ENCODE peak calls at places on chromosomes 4 and X, in eight cellular contexts. One of them, this sample, is unnamed.

GRCh38 chr4:182170417-182170935 is 72.7 kb upstream of the TENM3 start:
- DNase-seq in WTC11: no peak
- DNase-seq in omental fat pad: no peak
- DNase-seq in fibroblast of villous mesenchyme: no peak
- DNase-seq in testis: no peak
- DNase-seq in epithelial cell of esophagus: no peak
- DNase-seq in astrocyte: no peak
- DNase-seq in IMR-90: no peak
- DNase-seq in this sample: no peak

GRCh38 chr4:126647320-126647719 is 985.4 kb upstream of the INTU start:
- DNase-seq in fibroblast of villous mesenchyme: no peak
- DNase-seq in testis: no peak
- DNase-seq in astrocyte: no peak
- DNase-seq in IMR-90: no peak
- DNase-seq in WTC11: no peak
- DNase-seq in epithelial cell of esophagus: no peak
- DNase-seq in omental fat pad: no peak
- DNase-seq in this sample: no peak

GRCh38 chr4:102319594-102319993 is 25.7 kb downstream of the SLC39A8 start:
- DNase-seq in epithelial cell of esophagus: no peak
- DNase-seq in testis: no peak
- DNase-seq in IMR-90: no peak
- DNase-seq in fibroblast of villous mesenchyme: no peak
- DNase-seq in WTC11: peak; percentile 19
- DNase-seq in astrocyte: no peak
- DNase-seq in omental fat pad: no peak
- DNase-seq in this sample: no peak

GRCh38 chr4:145709336-145709735 is 29.4 kb downstream of the C4orf51 start:
- DNase-seq in IMR-90: no peak
- DNase-seq in omental fat pad: no peak
- DNase-seq in epithelial cell of esophagus: no peak
- DNase-seq in WTC11: no peak
- DNase-seq in testis: no peak
- DNase-seq in astrocyte: no peak
- DNase-seq in fibroblast of villous mesenchyme: no peak
- DNase-seq in this sample: no peak

GRCh38 chr4:3470244-3471097 is 7.4 kb downstream of the DOK7 start:
- DNase-seq in astrocyte: peak; percentile 22
- DNase-seq in WTC11: no peak
- DNase-seq in omental fat pad: no peak
- DNase-seq in IMR-90: peak; percentile 60
- DNase-seq in fibroblast of villous mesenchyme: peak; percentile 26
- DNase-seq in epithelial cell of esophagus: peak; percentile 71
- DNase-seq in testis: no peak
- DNase-seq in this sample: no peak

GRCh38 chr4:104964387-104965175 is 182.1 kb upstream of the TET2 start:
- DNase-seq in WTC11: no peak
- DNase-seq in IMR-90: no peak
- DNase-seq in epithelial cell of esophagus: no peak
- DNase-seq in testis: no peak
- DNase-seq in omental fat pad: no peak
- DNase-seq in astrocyte: no peak
- DNase-seq in fibroblast of villous mesenchyme: no peak
- DNase-seq in this sample: no peak

GRCh38 chrX:19046343-19047215 is 62.7 kb upstream of the PHKA2 start:
- DNase-seq in IMR-90: peak; percentile 71
- DNase-seq in astrocyte: peak; percentile 31
- DNase-seq in testis: no peak
- DNase-seq in epithelial cell of esophagus: peak; percentile 75
- DNase-seq in fibroblast of villous mesenchyme: peak; percentile 6
- DNase-seq in WTC11: no peak
- DNase-seq in omental fat pad: no peak
- DNase-seq in this sample: no peak

GRCh38 chr4:73607375-73608026 is 12.7 kb downstream of the RASSF6 start:
- DNase-seq in epithelial cell of esophagus: peak; percentile 21
- DNase-seq in omental fat pad: no peak
- DNase-seq in astrocyte: no peak
- DNase-seq in WTC11: no peak
- DNase-seq in IMR-90: peak; percentile 36
- DNase-seq in testis: no peak
- DNase-seq in fibroblast of villous mesenchyme: no peak
- DNase-seq in this sample: no peak

GRCh38 chr4:113435893-113436292 is 325.6 kb downstream of the CAMK2D start:
- DNase-seq in testis: peak; percentile 33
- DNase-seq in epithelial cell of esophagus: peak; percentile 91
- DNase-seq in WTC11: no peak
- DNase-seq in fibroblast of villous mesenchyme: peak; percentile 87
- DNase-seq in astrocyte: peak; percentile 92
- DNase-seq in omental fat pad: peak; percentile 44
- DNase-seq in IMR-90: peak; percentile 75
- DNase-seq in this sample: no peak

GRCh38 chr4:151409470-151410313 is 716 bp downstream of the FHIP1A start:
- DNase-seq in testis: peak; percentile 23
- DNase-seq in omental fat pad: no peak
- DNase-seq in IMR-90: no peak
- DNase-seq in epithelial cell of esophagus: peak; percentile 93
- DNase-seq in astrocyte: no peak
- DNase-seq in WTC11: peak; percentile 74
- DNase-seq in fibroblast of villous mesenchyme: no peak
- DNase-seq in this sample: peak; percentile 28

GRCh38 chrX:14920196-14920595 is 47.0 kb downstream of the MOSPD2 start:
- DNase-seq in testis: no peak
- DNase-seq in omental fat pad: no peak
- DNase-seq in WTC11: no peak
- DNase-seq in epithelial cell of esophagus: no peak
- DNase-seq in IMR-90: peak; percentile 74
- DNase-seq in astrocyte: peak; percentile 74
- DNase-seq in fibroblast of villous mesenchyme: no peak
- DNase-seq in this sample: no peak

GRCh38 chrX:137916090-137916746 is 350.3 kb downstream of the ZIC3 start:
- DNase-seq in WTC11: peak; percentile 13
- DNase-seq in omental fat pad: no peak
- DNase-seq in fibroblast of villous mesenchyme: no peak
- DNase-seq in astrocyte: no peak
- DNase-seq in IMR-90: no peak
- DNase-seq in epithelial cell of esophagus: no peak
- DNase-seq in testis: peak; percentile 15
- DNase-seq in this sample: no peak

GRCh38 chrX:136130931-136131843 is 16.1 kb upstream of the FHL1 start:
- DNase-seq in testis: no peak
- DNase-seq in WTC11: no peak
- DNase-seq in fibroblast of villous mesenchyme: peak; percentile 88
- DNase-seq in omental fat pad: no peak
- DNase-seq in astrocyte: peak; percentile 94
- DNase-seq in IMR-90: peak; percentile 82
- DNase-seq in epithelial cell of esophagus: peak; percentile 86
- DNase-seq in this sample: no peak

GRCh38 chr4:167196386-167196785 is 37.9 kb downstream of the SPOCK3 start:
- DNase-seq in fibroblast of villous mesenchyme: no peak
- DNase-seq in IMR-90: no peak
- DNase-seq in epithelial cell of esophagus: peak; percentile 53
- DNase-seq in astrocyte: peak; percentile 54
- DNase-seq in testis: no peak
- DNase-seq in omental fat pad: no peak
- DNase-seq in WTC11: no peak
- DNase-seq in this sample: no peak

GRCh38 chrX:10725071-10725470 is 104.7 kb upstream of the MID1 start:
- DNase-seq in WTC11: no peak
- DNase-seq in IMR-90: peak; percentile 4
- DNase-seq in omental fat pad: no peak
- DNase-seq in testis: no peak
- DNase-seq in epithelial cell of esophagus: no peak
- DNase-seq in astrocyte: no peak
- DNase-seq in fibroblast of villous mesenchyme: no peak
- DNase-seq in this sample: peak; percentile 8

GRCh38 chr4:53010320-53010719 is 148.2 kb downstream of the RASL11B start:
- DNase-seq in astrocyte: peak; percentile 58
- DNase-seq in omental fat pad: no peak
- DNase-seq in fibroblast of villous mesenchyme: peak; percentile 88
- DNase-seq in testis: peak; percentile 93
- DNase-seq in WTC11: no peak
- DNase-seq in epithelial cell of esophagus: no peak
- DNase-seq in IMR-90: peak; percentile 53
- DNase-seq in this sample: no peak

GRCh38 chrX:10243056-10243455 is 86.3 kb downstream of the CLCN4 start:
- DNase-seq in omental fat pad: no peak
- DNase-seq in astrocyte: no peak
- DNase-seq in epithelial cell of esophagus: no peak
- DNase-seq in testis: no peak
- DNase-seq in WTC11: no peak
- DNase-seq in IMR-90: no peak
- DNase-seq in fibroblast of villous mesenchyme: peak; percentile 2
- DNase-seq in this sample: no peak

GRCh38 chr4:178423366-178423765 is 981.1 kb upstream of the AGA start:
- DNase-seq in epithelial cell of esophagus: no peak
- DNase-seq in fibroblast of villous mesenchyme: no peak
- DNase-seq in testis: no peak
- DNase-seq in astrocyte: no peak
- DNase-seq in WTC11: no peak
- DNase-seq in omental fat pad: no peak
- DNase-seq in IMR-90: no peak
- DNase-seq in this sample: no peak

GRCh38 chrX:78104447-78105176 is 564 bp downstream of the PGK1 start:
- DNase-seq in epithelial cell of esophagus: peak; percentile 70
- DNase-seq in testis: peak; percentile 46
- DNase-seq in astrocyte: peak; percentile 23
- DNase-seq in fibroblast of villous mesenchyme: peak; percentile 68
- DNase-seq in WTC11: peak; percentile 17
- DNase-seq in IMR-90: peak; percentile 31
- DNase-seq in omental fat pad: no peak
- DNase-seq in this sample: peak; percentile 18

DNA sequence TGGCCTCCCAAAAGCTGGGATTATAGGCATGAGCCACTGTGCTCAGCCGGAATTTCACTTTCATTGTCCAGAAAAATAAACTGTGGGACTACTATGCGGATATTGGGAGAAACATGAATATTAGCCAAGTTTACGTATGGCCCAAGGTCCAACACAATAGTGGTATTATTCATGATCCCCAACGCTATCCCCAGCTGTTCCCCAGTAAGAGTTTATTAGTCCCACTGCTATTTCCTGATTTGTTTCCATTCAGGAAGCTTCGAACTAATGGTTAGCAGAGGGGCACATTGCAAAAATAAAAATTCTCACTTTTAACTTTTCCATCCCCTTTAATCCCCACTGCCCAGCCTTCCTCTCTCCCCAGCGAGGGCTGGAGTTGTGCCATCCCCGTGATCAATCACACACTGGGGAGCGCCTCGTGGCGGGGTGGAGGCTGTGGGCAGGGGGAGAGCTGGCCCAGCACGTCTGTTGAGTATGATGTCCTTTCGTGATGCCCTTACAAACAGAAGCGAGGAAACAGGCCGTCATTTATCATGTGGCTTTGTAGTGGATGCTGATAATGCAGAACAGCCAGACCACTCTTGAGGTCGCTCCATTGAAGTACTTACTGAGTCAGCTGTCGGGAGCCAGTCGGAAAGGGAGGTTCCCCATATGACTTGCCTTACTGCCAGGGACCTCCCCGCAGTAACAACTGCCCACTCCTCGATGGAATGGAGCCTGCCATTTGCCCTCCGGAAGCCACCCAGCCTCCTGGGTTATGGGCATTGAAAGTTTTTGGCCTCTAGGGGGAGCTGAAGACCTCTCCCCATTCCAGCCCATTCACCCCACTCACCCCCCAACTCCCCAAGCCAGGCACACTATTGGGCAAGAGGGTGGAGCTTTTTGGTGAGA is 117.0 kb downstream of the KDR start:
- DNase-seq in IMR-90: no peak
- DNase-seq in testis: peak; percentile 23
- DNase-seq in epithelial cell of esophagus: peak; percentile 27
- DNase-seq in WTC11: peak; percentile 60
- DNase-seq in fibroblast of villous mesenchyme: no peak
- DNase-seq in omental fat pad: no peak
- DNase-seq in astrocyte: no peak
- DNase-seq in this sample: peak; percentile 23
- TF ChIP-seq CTCF in IMR-90: peak; percentile 18
- TF ChIP-seq CTCF in testis: no peak
- TF ChIP-seq CTCF in epithelial cell of esophagus: peak; percentile 54
- TF ChIP-seq CTCF in WTC11: peak; percentile 68
- TF ChIP-seq CTCF in fibroblast of villous mesenchyme: peak; percentile 62
- TF ChIP-seq CTCF in omental fat pad: no peak
- TF ChIP-seq CTCF in astrocyte: peak; percentile 4
- TF ChIP-seq CTCF in this sample: no peak

GRCh38 chrX:69060631-69061408 is 104.4 kb downstream of the PJA1 start:
- DNase-seq in astrocyte: peak; percentile 10
- DNase-seq in epithelial cell of esophagus: peak; percentile 18
- DNase-seq in omental fat pad: peak; percentile 23
- DNase-seq in WTC11: peak; percentile 37
- DNase-seq in testis: peak; percentile 40
- DNase-seq in IMR-90: peak; percentile 31
- DNase-seq in fibroblast of villous mesenchyme: peak; percentile 38
- DNase-seq in this sample: peak; percentile 20
- TF ChIP-seq CTCF in astrocyte: peak; percentile 17
- TF ChIP-seq CTCF in epithelial cell of esophagus: peak; percentile 19
- TF ChIP-seq CTCF in omental fat pad: no peak
- TF ChIP-seq CTCF in WTC11: no peak
- TF ChIP-seq CTCF in testis: no peak
- TF ChIP-seq CTCF in IMR-90: peak; percentile 50
- TF ChIP-seq CTCF in fibroblast of villous mesenchyme: peak; percentile 59
- TF ChIP-seq CTCF in this sample: no peak

DNA sequence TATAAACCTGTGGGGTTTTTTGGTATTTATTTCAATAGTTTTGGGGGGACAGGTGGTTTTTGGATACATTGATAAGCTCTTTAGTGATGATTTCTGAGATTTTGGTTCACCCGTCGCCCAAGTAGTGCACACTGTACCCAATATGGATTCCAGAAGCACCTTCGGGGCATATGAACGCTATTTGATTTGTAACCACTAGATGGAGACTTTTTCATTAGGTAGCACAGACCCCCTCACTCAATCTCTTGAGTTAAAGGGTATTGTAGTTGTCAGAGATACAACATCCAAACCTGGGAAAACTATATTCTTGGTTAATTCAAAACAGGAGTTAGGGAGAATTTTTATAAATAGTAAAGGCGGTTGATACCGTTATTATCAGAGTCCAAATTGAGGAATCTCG is 79.8 kb downstream of the SPANXN3 start:
- DNase-seq in testis: no peak
- DNase-seq in astrocyte: no peak
- DNase-seq in fibroblast of villous mesenchyme: peak; percentile 1
- DNase-seq in epithelial cell of esophagus: peak; percentile 0
- DNase-seq in WTC11: no peak
- DNase-seq in omental fat pad: no peak
- DNase-seq in IMR-90: no peak
- DNase-seq in this sample: no peak
- TF ChIP-seq CTCF in testis: no peak
- TF ChIP-seq CTCF in astrocyte: peak; percentile 20
- TF ChIP-seq CTCF in fibroblast of villous mesenchyme: peak; percentile 29
- TF ChIP-seq CTCF in epithelial cell of esophagus: no peak
- TF ChIP-seq CTCF in WTC11: no peak
- TF ChIP-seq CTCF in omental fat pad: no peak
- TF ChIP-seq CTCF in IMR-90: no peak
- TF ChIP-seq CTCF in this sample: no peak

DNA sequence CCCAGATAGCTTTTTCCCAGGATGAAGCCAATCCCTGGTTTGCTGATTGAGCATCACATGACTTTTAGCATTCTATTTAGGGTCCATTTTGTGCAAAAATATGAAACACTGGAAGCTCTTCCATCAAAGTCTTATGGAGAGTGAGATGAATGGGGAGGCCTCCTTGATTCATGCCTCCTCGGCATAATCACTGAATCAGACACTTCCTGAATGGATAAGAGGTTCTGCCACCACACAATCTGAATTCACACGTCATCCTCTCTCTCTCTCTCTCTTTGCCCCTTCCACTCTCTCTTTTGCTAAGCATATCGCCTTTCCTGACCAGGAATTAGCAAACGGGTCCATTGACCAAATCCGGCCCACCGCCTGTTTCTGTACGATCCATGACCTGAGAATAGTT is 68.7 kb downstream of the CRMP1 start:
- DNase-seq in WTC11: no peak
- DNase-seq in omental fat pad: no peak
- DNase-seq in testis: no peak
- DNase-seq in IMR-90: no peak
- DNase-seq in epithelial cell of esophagus: no peak
- DNase-seq in fibroblast of villous mesenchyme: no peak
- DNase-seq in astrocyte: no peak
- DNase-seq in this sample: no peak
- TF ChIP-seq CTCF in WTC11: no peak
- TF ChIP-seq CTCF in omental fat pad: no peak
- TF ChIP-seq CTCF in testis: no peak
- TF ChIP-seq CTCF in IMR-90: no peak
- TF ChIP-seq CTCF in epithelial cell of esophagus: no peak
- TF ChIP-seq CTCF in fibroblast of villous mesenchyme: no peak
- TF ChIP-seq CTCF in astrocyte: no peak
- TF ChIP-seq CTCF in this sample: no peak